ENCODE peak calls at places on chromosomes 7 and 10, in ten cellular contexts. B, R, F, A, C, S, X, V, E and Q are unnamed samples.

GRCh38 chr7:51154201-51154600 is 162.4 kb downstream of the COBL start:
- DNase-seq in B (no peak), R (no peak), V (no peak), A (no peak), F (no peak), S (no peak), E (no peak), C (no peak), X (no peak), Q (no peak)

GRCh38 chr7:116715087-116715486 is 43.1 kb downstream of the MET start:
- DNase-seq in A (no peak), B (no peak), E (no peak), V (no peak), S (no peak), F (no peak), X (no peak), C (peak), R (no peak), Q (peak)

GRCh38 chr10:955127-955819 is 23.8 kb upstream of the LARP4B start:
- DNase-seq in C (no peak), F (no peak), S (no peak), E (no peak), V (no peak), A (no peak), R (no peak), X (no peak), B (no peak), Q (no peak)

GRCh38 chr7:78018541-78019456 is 220.2 kb downstream of the PHTF2 start:
- DNase-seq in X (peak), R (no peak), F (peak), V (no peak), B (no peak), S (no peak), A (peak), C (peak), E (peak), Q (peak)

GRCh38 chr7:7119668-7120208 is 62.6 kb upstream of the C1GALT1 start:
- DNase-seq in V (no peak), B (no peak), C (no peak), S (no peak), X (no peak), R (no peak), A (no peak), F (peak), E (no peak), Q (no peak)

GRCh38 chr10:114678301-114678700 is 20.2 kb upstream of the ABLIM1 start:
- DNase-seq in R (no peak), S (no peak), X (no peak), A (no peak), V (no peak), B (no peak), C (no peak), E (no peak), F (no peak), Q (no peak)

GRCh38 chr10:18216482-18216881 is 76.3 kb downstream of the CACNB2 start:
- DNase-seq in X (no peak), F (no peak), A (peak), B (peak), E (peak), R (no peak), C (peak), V (no peak), S (no peak), Q (peak)

GRCh38 chr10:112424658-112425057 is 22.1 kb downstream of the ZDHHC6 start:
- DNase-seq in A (no peak), C (no peak), X (no peak), E (no peak), V (no peak), R (no peak), B (no peak), S (no peak), F (no peak), Q (no peak)

GRCh38 chr7:37040330-37040729 is 316.0 kb upstream of the AOAH start:
- DNase-seq in X (no peak), F (no peak), C (no peak), V (no peak), S (no peak), E (no peak), A (no peak), B (no peak), R (no peak), Q (peak)

GRCh38 chr7:30278386-30278785 is 6.0 kb upstream of the ZNRF2 start:
- DNase-seq in R (no peak), A (no peak), V (no peak), F (peak), E (no peak), B (no peak), S (no peak), C (no peak), X (no peak), Q (no peak)

GRCh38 chr10:1347962-1348772 is 292.0 kb downstream of the WDR37 start:
- DNase-seq in A (no peak), V (no peak), S (no peak), X (no peak), E (no peak), B (no peak), F (no peak), R (no peak), C (no peak), Q (no peak)

GRCh38 chr7:149166630-149167352 is 19.5 kb downstream of the ZNF398 start:
- DNase-seq in B (no peak), E (no peak), X (no peak), F (no peak), A (no peak), S (no peak), V (no peak), R (no peak), C (no peak), Q (no peak)

GRCh38 chr7:2120841-2121830 is 111.6 kb downstream of the MAD1L1 start:
- DNase-seq in B (no peak), R (no peak), E (no peak), F (no peak), V (no peak), S (no peak), X (no peak), A (no peak), C (peak), Q (no peak)

GRCh38 chr10:5089869-5090268 is 4.3 kb upstream of the AKR1C3 start:
- DNase-seq in S (no peak), B (peak), E (peak), C (peak), X (no peak), V (no peak), F (peak), A (peak), R (no peak), Q (no peak)

GRCh38 chr7:38321515-38321944 is 48.1 kb upstream of the TARP start:
- DNase-seq in R (no peak), V (peak), E (peak), S (no peak), B (peak), X (no peak), A (no peak), F (no peak), C (peak), Q (peak)

GRCh38 chr7:49776994-49777393 is 3.6 kb downstream of the VWC2 start:
- DNase-seq in V (no peak), E (no peak), F (no peak), C (no peak), A (no peak), B (peak), R (no peak), X (no peak), S (no peak), Q (no peak)

GRCh38 chr7:150384406-150385239 is 5.5 kb downstream of the ZNF775 start:
- DNase-seq in V (no peak), E (no peak), R (no peak), C (no peak), S (no peak), F (no peak), X (no peak), A (no peak), B (no peak), Q (no peak)

GRCh38 chr10:133125901-133126300 is 34.1 kb upstream of the KNDC1 start:
- DNase-seq in E (no peak), V (no peak), F (no peak), C (no peak), B (no peak), A (no peak), R (no peak), X (no peak), S (no peak), Q (no peak)

GRCh38 chr10:77267703-77268630 is 369.6 kb downstream of the KCNMA1 start:
- DNase-seq in C (no peak), R (no peak), X (no peak), V (no peak), B (no peak), S (no peak), E (peak), F (no peak), A (no peak), Q (no peak)

GRCh38 chr7:85239114-85239513 is 52.3 kb upstream of the SEMA3D start:
- DNase-seq in V (no peak), E (no peak), A (no peak), F (no peak), S (no peak), C (no peak), B (no peak), R (no peak), X (no peak), Q (no peak)

GRCh38 chr7:116227678-116228239 is 17.4 kb downstream of the TES start:
- DNase-seq in E (peak), X (no peak), R (no peak), S (no peak), A (peak), B (peak), C (peak), F (no peak), V (no peak), Q (peak)

GRCh38 chr10:124332426-124332825 is 86.3 kb downstream of the OAT start:
- DNase-seq in B (no peak), A (no peak), V (no peak), X (no peak), C (peak), S (no peak), F (no peak), R (no peak), E (peak), Q (peak)

GRCh38 chr7:95804090-95804489 is 31.7 kb downstream of the DYNC1I1 start:
- DNase-seq in E (no peak), A (no peak), C (peak), R (no peak), F (no peak), S (no peak), V (no peak), X (no peak), B (no peak), Q (no peak)

GRCh38 chr10:31650010-31650409 is 278.6 kb downstream of the ARHGAP12 start:
- DNase-seq in V (peak), S (no peak), F (no peak), B (peak), X (no peak), A (peak), C (peak), E (peak), R (no peak), Q (peak)